ENCODE peak calls at places on chromosomes 11 and 22, in four cellular contexts. One of them, this sample, is unnamed.

GRCh38 chr11:118872403-118872821 is 11.3 kb upstream of the CXCR5 start:
- DNase-seq in breast epithelium: no peak
- DNase-seq in CD8-positive, alpha-beta T cell: peak; percentile 56
- DNase-seq in CD8-positive, alpha-beta memory T cell: peak; percentile 85
- DNase-seq in this sample: peak; percentile 56

GRCh38 chr22:40376149-40376548 is 5.8 kb downstream of the SGSM3 start:
- DNase-seq in breast epithelium: no peak
- DNase-seq in CD8-positive, alpha-beta T cell: no peak
- DNase-seq in CD8-positive, alpha-beta memory T cell: no peak
- DNase-seq in this sample: no peak

GRCh38 chr22:21837184-21837979 is 30.1 kb downstream of the MAPK1 start:
- DNase-seq in breast epithelium: peak; percentile 40
- DNase-seq in CD8-positive, alpha-beta T cell: no peak
- DNase-seq in CD8-positive, alpha-beta memory T cell: no peak
- DNase-seq in this sample: no peak

GRCh38 chr11:82718307-82718706 is 15.4 kb downstream of the FAM181B start:
- DNase-seq in breast epithelium: peak; percentile 35
- DNase-seq in CD8-positive, alpha-beta T cell: no peak
- DNase-seq in CD8-positive, alpha-beta memory T cell: no peak
- DNase-seq in this sample: no peak

GRCh38 chr22:44026630-44027511 is 2.8 kb downstream of the PARVB start:
- DNase-seq in breast epithelium: peak; percentile 59
- DNase-seq in CD8-positive, alpha-beta T cell: peak; percentile 63
- DNase-seq in CD8-positive, alpha-beta memory T cell: peak; percentile 81
- DNase-seq in this sample: peak; percentile 61

GRCh38 chr11:67436459-67437081 is 912 bp downstream of the PTPRCAP start:
- DNase-seq in breast epithelium: no peak
- DNase-seq in CD8-positive, alpha-beta T cell: peak; percentile 78
- DNase-seq in CD8-positive, alpha-beta memory T cell: peak; percentile 77
- DNase-seq in this sample: peak; percentile 48

GRCh38 chr22:43827926-43828710 is 16.0 kb upstream of the EFCAB6 start:
- DNase-seq in breast epithelium: no peak
- DNase-seq in CD8-positive, alpha-beta T cell: no peak
- DNase-seq in CD8-positive, alpha-beta memory T cell: no peak
- DNase-seq in this sample: no peak

GRCh38 chr11:18171377-18172000 is 1.1 kb upstream of the MRGPRX4 start:
- DNase-seq in breast epithelium: no peak
- DNase-seq in CD8-positive, alpha-beta T cell: no peak
- DNase-seq in CD8-positive, alpha-beta memory T cell: no peak
- DNase-seq in this sample: no peak

GRCh38 chr11:40099391-40100169 is 1359.9 kb downstream of the LRRC4C start:
- DNase-seq in breast epithelium: no peak
- DNase-seq in CD8-positive, alpha-beta T cell: no peak
- DNase-seq in CD8-positive, alpha-beta memory T cell: no peak
- DNase-seq in this sample: no peak

GRCh38 chr22:46881373-46882118 is 119.1 kb downstream of the TBC1D22A start:
- DNase-seq in breast epithelium: no peak
- DNase-seq in CD8-positive, alpha-beta T cell: no peak
- DNase-seq in CD8-positive, alpha-beta memory T cell: no peak
- DNase-seq in this sample: no peak

GRCh38 chr22:43892183-43892894 is 526 bp upstream of the PNPLA5 start:
- DNase-seq in breast epithelium: no peak
- DNase-seq in CD8-positive, alpha-beta T cell: no peak
- DNase-seq in CD8-positive, alpha-beta memory T cell: no peak
- DNase-seq in this sample: no peak

GRCh38 chr11:100403817-100404216 is 283.3 kb upstream of the ARHGAP42 start:
- DNase-seq in breast epithelium: no peak
- DNase-seq in CD8-positive, alpha-beta T cell: no peak
- DNase-seq in CD8-positive, alpha-beta memory T cell: no peak
- DNase-seq in this sample: no peak

GRCh38 chr11:9888938-9889337 is 225.1 kb downstream of the SWAP70 start:
- DNase-seq in breast epithelium: no peak
- DNase-seq in CD8-positive, alpha-beta T cell: no peak
- DNase-seq in CD8-positive, alpha-beta memory T cell: no peak
- DNase-seq in this sample: no peak

GRCh38 chr11:87322570-87322969 is 284.8 kb downstream of the TMEM135 start:
- DNase-seq in breast epithelium: no peak
- DNase-seq in CD8-positive, alpha-beta T cell: no peak
- DNase-seq in CD8-positive, alpha-beta memory T cell: no peak
- DNase-seq in this sample: no peak

GRCh38 chr22:19178065-19178658 is 374 bp downstream of the SLC25A1 start:
- DNase-seq in breast epithelium: no peak
- DNase-seq in CD8-positive, alpha-beta T cell: peak; percentile 46
- DNase-seq in CD8-positive, alpha-beta memory T cell: peak; percentile 78
- DNase-seq in this sample: peak; percentile 48

GRCh38 chr11:46203746-46204145 is 73.7 kb upstream of the CREB3L1 start:
- DNase-seq in breast epithelium: no peak
- DNase-seq in CD8-positive, alpha-beta T cell: no peak
- DNase-seq in CD8-positive, alpha-beta memory T cell: no peak
- DNase-seq in this sample: no peak

GRCh38 chr11:85279267-85279666 is 347.9 kb downstream of the DLG2 start:
- DNase-seq in breast epithelium: no peak
- DNase-seq in CD8-positive, alpha-beta T cell: no peak
- DNase-seq in CD8-positive, alpha-beta memory T cell: no peak
- DNase-seq in this sample: no peak

GRCh38 chr11:28616566-28616965 is 508.4 kb downstream of the METTL15 start:
- DNase-seq in breast epithelium: no peak
- DNase-seq in CD8-positive, alpha-beta T cell: no peak
- DNase-seq in CD8-positive, alpha-beta memory T cell: no peak
- DNase-seq in this sample: no peak

GRCh38 chr11:12853652-12854296 is 155.3 kb upstream of the RASSF10 start:
- DNase-seq in breast epithelium: no peak
- DNase-seq in CD8-positive, alpha-beta T cell: no peak
- DNase-seq in CD8-positive, alpha-beta memory T cell: no peak
- DNase-seq in this sample: no peak

GRCh38 chr11:75783416-75784084 is 15.0 kb downstream of the DGAT2 start:
- DNase-seq in breast epithelium: no peak
- DNase-seq in CD8-positive, alpha-beta T cell: no peak
- DNase-seq in CD8-positive, alpha-beta memory T cell: no peak
- DNase-seq in this sample: no peak

GRCh38 chr22:46133588-46133855 is 16.8 kb upstream of the PPARA start:
- DNase-seq in breast epithelium: no peak
- DNase-seq in CD8-positive, alpha-beta T cell: no peak
- DNase-seq in CD8-positive, alpha-beta memory T cell: peak; percentile 30
- DNase-seq in this sample: no peak

GRCh38 chr11:134037093-134037908 is 31.6 kb upstream of the JAM3 start:
- DNase-seq in breast epithelium: peak; percentile 54
- DNase-seq in CD8-positive, alpha-beta T cell: peak; percentile 71
- DNase-seq in CD8-positive, alpha-beta memory T cell: peak; percentile 73
- DNase-seq in this sample: peak; percentile 29

GRCh38 chr11:95487391-95487790 is 256.4 kb upstream of the SESN3 start:
- DNase-seq in breast epithelium: no peak
- DNase-seq in CD8-positive, alpha-beta T cell: no peak
- DNase-seq in CD8-positive, alpha-beta memory T cell: no peak
- DNase-seq in this sample: no peak

GRCh38 chr11:11620966-11621880 is 582 bp downstream of the GALNT18 start:
- DNase-seq in breast epithelium: no peak
- DNase-seq in CD8-positive, alpha-beta T cell: no peak
- DNase-seq in CD8-positive, alpha-beta memory T cell: no peak
- DNase-seq in this sample: no peak

GRCh38 chr22:49418943-49419342 is 408.7 kb downstream of the BRD1 start:
- DNase-seq in breast epithelium: no peak
- DNase-seq in CD8-positive, alpha-beta T cell: no peak
- DNase-seq in CD8-positive, alpha-beta memory T cell: no peak
- DNase-seq in this sample: no peak

GRCh38 chr11:62842171-62842717 is 2.9 kb upstream of the WDR74 start:
- DNase-seq in breast epithelium: peak; percentile 32
- DNase-seq in CD8-positive, alpha-beta T cell: peak; percentile 49
- DNase-seq in CD8-positive, alpha-beta memory T cell: peak; percentile 57
- DNase-seq in this sample: no peak

GRCh38 chr11:75324740-75325139 is 26.7 kb downstream of the ARRB1 start:
- DNase-seq in breast epithelium: no peak
- DNase-seq in CD8-positive, alpha-beta T cell: no peak
- DNase-seq in CD8-positive, alpha-beta memory T cell: no peak
- DNase-seq in this sample: no peak

GRCh38 chr11:123137496-123138270 is 57.4 kb downstream of the CLMP start:
- DNase-seq in breast epithelium: no peak
- DNase-seq in CD8-positive, alpha-beta T cell: no peak
- DNase-seq in CD8-positive, alpha-beta memory T cell: no peak
- DNase-seq in this sample: no peak

GRCh38 chr11:106399075-106399500 is 321.6 kb downstream of the AASDHPPT start:
- DNase-seq in breast epithelium: no peak
- DNase-seq in CD8-positive, alpha-beta T cell: no peak
- DNase-seq in CD8-positive, alpha-beta memory T cell: no peak
- DNase-seq in this sample: no peak

GRCh38 chr22:28817919-28818859 is 17.8 kb upstream of the XBP1 start:
- DNase-seq in breast epithelium: peak; percentile 84
- DNase-seq in CD8-positive, alpha-beta T cell: no peak
- DNase-seq in CD8-positive, alpha-beta memory T cell: no peak
- DNase-seq in this sample: no peak

GRCh38 chr11:44112083-44112865 is 16.8 kb downstream of the EXT2 start:
- DNase-seq in breast epithelium: no peak
- DNase-seq in CD8-positive, alpha-beta T cell: no peak
- DNase-seq in CD8-positive, alpha-beta memory T cell: no peak
- DNase-seq in this sample: no peak

GRCh38 chr11:81253226-81253625 is 1480.4 kb downstream of the FAM181B start:
- DNase-seq in breast epithelium: no peak
- DNase-seq in CD8-positive, alpha-beta T cell: no peak
- DNase-seq in CD8-positive, alpha-beta memory T cell: no peak
- DNase-seq in this sample: no peak

GRCh38 chr11:35085766-35086165 is 53.2 kb upstream of the CD44 start:
- DNase-seq in breast epithelium: no peak
- DNase-seq in CD8-positive, alpha-beta T cell: no peak
- DNase-seq in CD8-positive, alpha-beta memory T cell: no peak
- DNase-seq in this sample: no peak

GRCh38 chr11:111001091-111001430 is 244.5 kb upstream of the POU2AF2 start:
- DNase-seq in breast epithelium: no peak
- DNase-seq in CD8-positive, alpha-beta T cell: no peak
- DNase-seq in CD8-positive, alpha-beta memory T cell: no peak
- DNase-seq in this sample: no peak

GRCh38 chr11:94635072-94635471 is 67.9 kb downstream of the PIWIL4 start:
- DNase-seq in breast epithelium: no peak
- DNase-seq in CD8-positive, alpha-beta T cell: no peak
- DNase-seq in CD8-positive, alpha-beta memory T cell: no peak
- DNase-seq in this sample: no peak

GRCh38 chr22:46578824-46579561 is 41.2 kb upstream of the GRAMD4 start:
- DNase-seq in breast epithelium: no peak
- DNase-seq in CD8-positive, alpha-beta T cell: no peak
- DNase-seq in CD8-positive, alpha-beta memory T cell: no peak
- DNase-seq in this sample: no peak

GRCh38 chr11:120337896-120338840 is 2.0 kb downstream of the ARHGEF12 start:
- DNase-seq in breast epithelium: no peak
- DNase-seq in CD8-positive, alpha-beta T cell: no peak
- DNase-seq in CD8-positive, alpha-beta memory T cell: no peak
- DNase-seq in this sample: no peak
- H3K4me1 ChIP-seq in breast epithelium: peaks cover 10% of the 10 kb centered on the region
- H3K4me1 ChIP-seq in CD8-positive, alpha-beta T cell: peaks cover 24% of the 10 kb centered on the region
- H3K4me1 ChIP-seq in CD8-positive, alpha-beta memory T cell: peaks cover 28% of the 10 kb centered on the region
- H3K4me1 ChIP-seq in this sample: peaks cover 19% of the 10 kb centered on the region

GRCh38 chr11:103294516-103294915 is 185.3 kb downstream of the DYNC2H1 start:
- DNase-seq in breast epithelium: no peak
- DNase-seq in CD8-positive, alpha-beta T cell: no peak
- DNase-seq in CD8-positive, alpha-beta memory T cell: no peak
- DNase-seq in this sample: no peak
- H3K9me3 ChIP-seq in breast epithelium: peaks cover 30% of the 10 kb centered on the region
- H3K9me3 ChIP-seq in CD8-positive, alpha-beta T cell: peaks cover 10% of the 10 kb centered on the region
- H3K9me3 ChIP-seq in CD8-positive, alpha-beta memory T cell: peaks cover 3% of the 10 kb centered on the region
- H3K9me3 ChIP-seq in this sample: peaks cover 13% of the 10 kb centered on the region

DNA sequence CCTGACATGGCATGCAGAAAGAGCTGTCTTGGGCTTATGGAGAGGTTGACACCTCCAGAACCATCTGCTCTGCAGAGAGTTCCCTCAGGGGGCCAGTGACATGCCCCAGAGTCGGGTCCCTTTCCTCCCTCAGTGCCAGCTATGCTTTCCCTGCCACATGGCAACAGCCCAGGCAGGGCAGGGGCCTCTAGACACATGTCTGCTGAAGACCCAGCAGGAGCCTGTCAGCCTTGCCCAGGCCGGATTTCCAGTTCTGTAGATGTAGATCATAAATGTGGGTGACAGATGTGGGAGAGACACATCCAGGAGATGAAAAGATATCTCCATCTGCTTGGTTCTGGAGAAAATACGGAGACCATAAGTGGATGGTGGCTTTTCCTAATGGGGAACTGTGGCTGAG is 25.5 kb downstream of the NAV2 start:
- DNase-seq in breast epithelium: no peak
- DNase-seq in CD8-positive, alpha-beta T cell: no peak
- DNase-seq in CD8-positive, alpha-beta memory T cell: no peak
- DNase-seq in this sample: no peak
- H3K27ac ChIP-seq in breast epithelium: no peak overlapping the region
- H3K27ac ChIP-seq in CD8-positive, alpha-beta T cell: no peak overlapping the region
- H3K27ac ChIP-seq in CD8-positive, alpha-beta memory T cell: no peak overlapping the region
- H3K27ac ChIP-seq in this sample: no peak overlapping the region

GRCh38 chr22:37229012-37229804 is 14.9 kb downstream of the RAC2 start:
- DNase-seq in breast epithelium: no peak
- DNase-seq in CD8-positive, alpha-beta T cell: peak; percentile 49
- DNase-seq in CD8-positive, alpha-beta memory T cell: peak; percentile 71
- DNase-seq in this sample: no peak
- H3K4me1 ChIP-seq in breast epithelium: no peaks in the 10 kb centered on the region
- H3K4me1 ChIP-seq in CD8-positive, alpha-beta T cell: peaks cover 94% of the 10 kb centered on the region
- H3K4me1 ChIP-seq in CD8-positive, alpha-beta memory T cell: peaks cover 94% of the 10 kb centered on the region
- H3K4me1 ChIP-seq in this sample: peaks cover 90% of the 10 kb centered on the region

This sample was measured in effector memory CD4-positive, alpha-beta T cell.